ENCODE peak calls at places on chromosomes 11 and 22, in four cellular contexts. X, W, N and R are unnamed samples. For H3K4me1, the result is how much of the 10 kb centered on the place peaks cover.

GRCh38 chr22:48700566-48701295 is 1126.9 kb downstream of the BRD1 start:
- DNase-seq in W (no peak), X (no peak), N (no peak), R (no peak)

GRCh38 chr11:47645500-47645899 is 3.1 kb upstream of the MTCH2 start:
- DNase-seq in N (no peak), W (no peak), X (no peak), R (no peak)

GRCh38 chr11:75427181-75427580 is 5.8 kb downstream of the KLHL35 start:
- DNase-seq in W (no peak), X (no peak), N (no peak), R (peak)

GRCh38 chr11:79304599-79305212 is 136.1 kb downstream of the TENM4 start:
- DNase-seq in W (no peak), X (no peak), N (no peak), R (no peak)

GRCh38 chr11:124717421-124717785 is 22.3 kb upstream of the NRGN start:
- DNase-seq in N (no peak), W (no peak), X (no peak), R (no peak)

GRCh38 chr11:38687008-38687407 is 2089.0 kb upstream of the RAG2 start:
- DNase-seq in N (no peak), X (no peak), W (no peak), R (no peak)

GRCh38 chr22:36244522-36245391 is 5.4 kb upstream of the APOL2 start:
- DNase-seq in W (no peak), X (no peak), N (no peak), R (no peak)

GRCh38 chr11:126477526-126478275 is 122.2 kb downstream of the ST3GAL4 start:
- DNase-seq in N (no peak), X (no peak), W (no peak), R (no peak)

GRCh38 chr22:30198152-30198845 is 48.3 kb downstream of the LIF start:
- DNase-seq in N (no peak), X (no peak), W (no peak), R (no peak)

GRCh38 chr11:116193321-116194114 is 579.3 kb downstream of the BUD13 start:
- DNase-seq in W (peak), N (peak), X (peak), R (no peak)

GRCh38 chr11:130601141-130601540 is 152.7 kb downstream of the ADAMTS15 start:
- DNase-seq in W (no peak), N (no peak), X (peak), R (no peak)

GRCh38 chr22:23704062-23704461 is 13.2 kb downstream of the RGL4 start:
- DNase-seq in W (no peak), X (no peak), N (no peak), R (no peak)

GRCh38 chr22:43895986-43896645 is 4.3 kb upstream of the PNPLA5 start:
- DNase-seq in X (no peak), W (no peak), N (no peak), R (no peak)

GRCh38 chr11:113591122-113591521 is 115.0 kb downstream of the TMPRSS5 start:
- DNase-seq in X (no peak), N (no peak), W (no peak), R (no peak)

GRCh38 chr11:37364246-37364839 is 766.3 kb upstream of the RAG2 start:
- DNase-seq in W (no peak), N (no peak), X (no peak), R (no peak)

GRCh38 chr22:40177738-40178416 is at the start of gene TNRC6B:
- DNase-seq in W (peak), X (peak), N (no peak), R (peak)

GRCh38 chr11:64036081-64037026 is 623 bp downstream of the FLRT1 start:
- DNase-seq in N (no peak), X (peak), W (no peak), R (no peak)

GRCh38 chr22:42946551-42947198 is 68.3 kb downstream of the PACSIN2 start:
- DNase-seq in W (no peak), N (no peak), X (no peak), R (no peak)

GRCh38 chr11:118618115-118618990 is 10.9 kb downstream of the PHLDB1 start:
- DNase-seq in W (no peak), X (no peak), N (peak), R (peak)
- H3K4me1 ChIP-seq in W (half or more), X (half or more), N (under half), R (under half)

GRCh38 chr11:3837793-3838192 is 3.0 kb downstream of the RHOG start:
- DNase-seq in N (no peak), X (peak), W (no peak), R (peak)

GRCh38 chr11:3838504-3838903 is 2.3 kb downstream of the RHOG start:
- DNase-seq in X (no peak), W (no peak), N (no peak), R (no peak)

GRCh38 chr11:3840289-3840869 is 380 bp downstream of the RHOG start:
- DNase-seq in N (peak), W (no peak), X (no peak), R (peak)

GRCh38 chr11:3841426-3842304 is 906 bp upstream of the RHOG start:
- DNase-seq in N (peak), X (peak), W (peak), R (peak)

DNA sequence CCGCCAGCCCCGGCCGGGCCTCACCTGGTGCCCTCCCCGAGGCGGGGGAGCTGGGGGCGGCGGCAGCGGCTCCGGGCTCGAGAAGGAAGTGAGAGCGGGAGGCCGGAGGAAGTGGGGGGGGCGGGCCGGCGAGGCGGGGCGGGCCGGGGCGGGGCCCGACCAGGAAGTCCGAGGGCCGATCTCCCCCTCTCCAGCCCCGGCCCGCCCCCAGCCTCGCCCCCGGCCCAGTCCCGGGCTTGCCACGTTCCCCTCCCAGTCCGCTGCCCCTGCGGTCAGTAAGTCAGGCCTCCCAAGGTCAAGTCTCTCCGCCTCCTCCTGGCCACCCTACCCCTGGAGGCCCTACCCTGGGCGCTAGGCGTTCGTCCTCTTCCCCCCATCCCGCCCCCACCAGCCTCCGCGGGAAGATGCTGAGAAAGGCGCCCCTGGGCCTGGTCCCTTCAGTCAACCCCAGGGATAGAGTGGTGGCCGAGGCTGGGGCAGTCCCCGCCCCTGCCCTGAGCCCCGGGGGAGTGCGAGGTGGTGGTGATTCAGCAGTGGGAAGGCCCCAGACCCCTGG is at the start of gene RHOG:
- DNase-seq in X (peak), N (peak), W (peak), R (peak)
- TF ChIP-seq POLR2A in X (no peak), N (no peak), W (peak), R (peak)

GRCh38 chr11:17703951-17704350 is 15.4 kb upstream of the MYOD1 start:
- DNase-seq in W (peak), X (no peak), N (no peak), R (no peak)
- TF ChIP-seq CTCF in W (no peak), X (no peak), N (no peak), R (no peak)

GRCh38 chr11:77144854-77145428 is 16.9 kb downstream of the MYO7A start:
- DNase-seq in W (no peak), X (no peak), N (peak), R (no peak)

GRCh38 chr11:77147668-77148321 is 19.7 kb downstream of the MYO7A start:
- DNase-seq in W (no peak), N (peak), X (peak), R (no peak)

GRCh38 chr11:77144196-77144853 is 16.3 kb downstream of the MYO7A start:
- DNase-seq in X (no peak), N (no peak), W (no peak), R (no peak)

GRCh38 chr11:77147036-77147315 is 18.9 kb downstream of the MYO7A start:
- DNase-seq in X (no peak), W (no peak), N (no peak), R (no peak)

DNA sequence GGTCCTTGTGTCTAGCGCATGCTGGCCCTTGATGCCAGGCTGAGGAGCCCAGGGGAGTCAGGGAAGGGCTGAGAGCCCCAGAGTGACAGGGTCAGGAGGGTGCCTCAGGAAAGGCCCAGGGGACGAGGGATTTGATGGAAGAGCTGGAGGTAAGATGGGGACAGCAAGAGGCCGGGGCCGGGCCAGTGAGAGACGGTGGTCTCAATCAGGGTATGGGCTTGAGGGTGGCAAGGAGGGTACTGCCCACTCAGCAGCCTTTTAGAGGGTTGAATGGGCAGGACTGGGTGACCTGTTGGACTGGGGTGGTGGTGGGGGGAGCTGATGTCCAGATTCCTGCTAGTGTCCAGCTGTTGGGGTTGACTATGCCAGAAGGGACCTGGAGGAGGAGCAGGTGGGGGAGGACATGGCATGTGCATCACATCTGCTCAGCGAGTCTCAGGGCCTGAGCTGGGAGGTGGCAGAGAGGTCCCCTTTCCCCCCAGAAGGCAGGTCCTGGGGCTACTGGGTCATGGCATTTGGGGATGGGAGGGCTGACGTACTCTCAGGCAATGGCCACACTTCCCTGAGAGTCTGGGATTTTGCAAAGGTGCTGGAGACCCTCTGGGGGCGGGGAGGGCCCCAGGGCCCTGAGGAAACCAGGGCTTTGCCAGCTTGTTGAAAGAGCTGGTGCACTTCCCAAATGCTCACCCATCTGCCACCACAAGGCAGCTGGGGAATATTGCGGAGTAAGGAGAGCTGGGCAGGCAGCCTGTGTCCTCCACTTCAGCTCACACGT is 18.4 kb downstream of the MYO7A start:
- DNase-seq in W (no peak), N (no peak), X (no peak), R (no peak)
- H3K4me1 ChIP-seq in W (under half), N (under half), X (under half), R (under half)

DNA sequence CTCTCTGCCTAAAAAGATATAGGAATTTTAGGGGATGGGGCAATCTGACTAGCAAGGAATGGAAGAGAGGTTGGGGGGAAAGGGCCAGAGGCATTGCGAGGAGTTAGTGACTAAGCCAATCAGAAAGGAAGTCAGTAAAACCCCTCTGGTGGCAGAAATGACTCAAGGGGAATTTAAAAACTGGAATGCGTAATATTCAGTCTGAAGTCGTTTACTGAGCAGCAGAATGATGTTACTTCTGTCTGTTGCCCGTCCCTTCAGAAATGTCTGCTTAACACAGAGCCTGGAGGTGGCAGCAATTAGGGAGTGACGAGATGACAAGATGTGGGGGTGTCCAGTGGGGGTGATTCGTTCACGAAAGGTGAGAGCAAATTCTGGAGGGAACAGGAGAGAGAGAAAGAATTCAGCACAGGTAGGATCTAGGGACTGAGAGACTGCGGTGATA is 107.7 kb upstream of the CLMP start:
- DNase-seq in W (peak), N (no peak), X (no peak), R (no peak)
- TF ChIP-seq POLR2A in W (no peak), N (no peak), X (no peak), R (no peak)

DNA sequence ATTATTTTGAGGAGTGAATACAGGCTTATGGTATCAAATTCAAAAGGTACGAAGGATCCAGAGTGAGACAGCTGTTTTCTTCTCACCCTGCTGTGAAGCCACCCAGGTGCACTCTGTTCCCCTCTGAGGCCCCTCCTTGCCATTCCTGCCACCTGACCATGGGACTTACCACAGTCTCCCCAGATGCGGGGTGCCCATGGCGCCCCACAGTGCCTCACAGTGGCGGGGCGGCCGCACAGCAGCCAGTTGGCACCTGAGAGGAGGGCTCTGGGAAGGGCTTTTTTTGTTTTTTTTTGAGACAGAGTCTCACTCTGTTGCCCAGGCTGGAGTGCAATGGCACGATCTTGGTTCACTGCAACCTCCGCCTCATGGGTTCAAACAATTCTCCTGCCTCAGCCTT is 151.7 kb downstream of the CEP164 start:
- DNase-seq in N (no peak), W (no peak), X (peak), R (no peak)
- TF ChIP-seq CTCF in N (no peak), W (no peak), X (peak), R (no peak)

DNA sequence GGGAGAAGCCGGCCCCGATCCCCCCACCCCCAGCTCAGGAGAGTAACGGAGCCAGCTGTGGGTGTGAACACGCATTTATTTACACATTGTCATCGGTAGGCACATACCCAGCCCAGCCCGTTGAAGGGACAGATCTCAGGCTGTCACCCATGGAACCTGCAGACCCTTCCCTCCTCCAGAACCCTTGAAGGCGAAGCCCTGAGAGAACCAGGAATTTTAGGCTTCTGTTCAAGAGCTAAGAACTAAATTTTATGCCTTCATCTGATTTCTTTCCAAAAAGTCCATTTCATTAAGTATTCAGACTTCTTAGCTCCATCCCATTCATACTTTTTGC is 379 bp upstream of the BRMS1 start:
- DNase-seq in N (no peak), W (no peak), X (no peak), R (no peak)
- H3K4me1 ChIP-seq in N (under half), W (under half), X (half or more), R (under half)

GRCh38 chr11:67351275-67352005 is 1.9 kb downstream of the POLD4 start:
- DNase-seq in N (peak), W (peak), X (peak), R (peak)

GRCh38 chr11:67352546-67353316 is 615 bp downstream of the POLD4 start:
- DNase-seq in X (peak), W (no peak), N (peak), R (peak)

GRCh38 chr11:67355023-67355793 is 1.9 kb upstream of the POLD4 start:
- DNase-seq in N (no peak), W (peak), X (no peak), R (peak)

GRCh38 chr11:67354314-67355022 is 1.1 kb upstream of the POLD4 start:
- DNase-seq in X (peak), N (peak), W (peak), R (peak)

DNA sequence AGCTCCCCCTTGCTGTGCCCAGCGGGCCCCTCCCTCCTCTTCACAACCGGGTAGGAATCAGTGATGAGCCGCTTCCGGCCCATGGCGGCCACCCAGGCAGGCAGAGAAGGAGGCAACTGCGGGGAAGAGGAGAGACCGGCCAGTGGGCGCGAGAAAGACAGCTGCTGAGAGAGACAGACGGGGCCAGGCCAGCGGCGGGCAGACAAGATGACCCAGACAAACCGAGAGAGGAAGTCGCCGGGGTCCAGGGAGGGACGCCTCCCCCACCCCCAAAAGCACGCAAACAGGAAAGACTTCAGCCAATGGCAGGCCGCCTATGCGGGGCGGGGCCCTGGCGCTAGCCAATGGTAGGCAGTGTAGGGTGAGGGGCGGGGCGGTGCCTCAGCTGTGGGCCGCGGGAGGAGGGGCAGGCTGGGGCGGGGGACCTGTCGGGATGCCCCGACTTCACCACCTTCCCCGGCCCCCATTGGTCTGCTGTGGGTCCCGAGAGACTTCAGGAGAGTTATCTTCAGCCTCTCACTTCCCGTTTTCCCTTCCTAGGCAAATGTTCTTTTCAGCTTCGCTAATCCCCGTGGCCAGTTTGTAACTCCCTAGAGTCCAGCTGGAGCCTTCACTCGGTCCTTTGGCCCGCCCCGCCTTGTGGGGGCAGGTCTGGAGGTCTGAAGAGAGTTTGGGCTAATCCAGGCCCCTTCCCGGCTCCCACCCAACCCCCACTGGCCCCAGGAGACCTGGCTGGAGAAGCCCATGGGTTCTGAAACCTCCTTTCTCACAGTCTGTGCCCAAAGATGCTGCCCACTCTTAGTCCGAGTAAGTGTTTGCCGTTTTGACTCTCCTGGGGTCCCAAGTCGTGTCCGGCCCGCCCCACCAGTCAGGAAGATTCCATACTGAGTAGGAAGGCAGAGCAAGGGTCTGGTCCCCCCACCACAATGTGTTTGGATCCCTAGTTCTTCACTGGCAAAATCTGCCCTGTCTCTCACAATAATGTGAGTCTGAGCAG is at the start of gene POLD4:
- DNase-seq in N (peak), X (peak), W (peak), R (peak)
- TF ChIP-seq POLR2A in N (peak), X (peak), W (peak), R (no peak)